ENCODE peak calls at places on chromosomes 7 and 10, in eight cellular contexts. One of them, this sample, is unnamed.

GRCh38 chr7:28180364-28181147 is at the start of gene JAZF1:
- DNase-seq in NCI-H748 treated with DMSO at 0.1 percent for 48 hours: peak; percentile 61
- DNase-seq in neural progenitor cell: peak; percentile 85
- DNase-seq in GM20000: peak; percentile 61
- DNase-seq in GF-D8: peak; percentile 71
- DNase-seq in GM13977: peak; percentile 63
- DNase-seq in NCI-H774: peak; percentile 67
- DNase-seq in EH: peak; percentile 64
- DNase-seq in this sample: peak; percentile 19

GRCh38 chr7:142579946-142580345 is 169.3 kb upstream of the PRSS1 start:
- DNase-seq in NCI-H748 treated with DMSO at 0.1 percent for 48 hours: no peak
- DNase-seq in neural progenitor cell: no peak
- DNase-seq in GM20000: peak; percentile 49
- DNase-seq in GF-D8: no peak
- DNase-seq in GM13977: no peak
- DNase-seq in NCI-H774: no peak
- DNase-seq in EH: no peak
- DNase-seq in this sample: no peak

GRCh38 chr7:117774943-117775342 is 98.3 kb downstream of the CTTNBP2 start:
- DNase-seq in NCI-H748 treated with DMSO at 0.1 percent for 48 hours: no peak
- DNase-seq in neural progenitor cell: no peak
- DNase-seq in GM20000: no peak
- DNase-seq in GF-D8: no peak
- DNase-seq in GM13977: no peak
- DNase-seq in NCI-H774: no peak
- DNase-seq in EH: no peak
- DNase-seq in this sample: no peak

GRCh38 chr10:123885406-123886164 is 6.0 kb downstream of the CPXM2 start:
- DNase-seq in NCI-H748 treated with DMSO at 0.1 percent for 48 hours: no peak
- DNase-seq in neural progenitor cell: no peak
- DNase-seq in GM20000: no peak
- DNase-seq in GF-D8: no peak
- DNase-seq in GM13977: no peak
- DNase-seq in NCI-H774: no peak
- DNase-seq in EH: no peak
- DNase-seq in this sample: no peak

GRCh38 chr10:122499491-122499941 is 38.2 kb downstream of the HTRA1 start:
- DNase-seq in NCI-H748 treated with DMSO at 0.1 percent for 48 hours: no peak
- DNase-seq in neural progenitor cell: no peak
- DNase-seq in GM20000: no peak
- DNase-seq in GF-D8: no peak
- DNase-seq in GM13977: no peak
- DNase-seq in NCI-H774: no peak
- DNase-seq in EH: peak; percentile 38
- DNase-seq in this sample: no peak

GRCh38 chr10:131698986-131699385 is 201.8 kb upstream of the PPP2R2D start:
- DNase-seq in NCI-H748 treated with DMSO at 0.1 percent for 48 hours: no peak
- DNase-seq in neural progenitor cell: no peak
- DNase-seq in GM20000: no peak
- DNase-seq in GF-D8: no peak
- DNase-seq in GM13977: no peak
- DNase-seq in NCI-H774: no peak
- DNase-seq in EH: no peak
- DNase-seq in this sample: no peak

GRCh38 chr7:107667341-107667740 is 6.7 kb downstream of the SLC26A4 start:
- DNase-seq in NCI-H748 treated with DMSO at 0.1 percent for 48 hours: no peak
- DNase-seq in neural progenitor cell: no peak
- DNase-seq in GM20000: no peak
- DNase-seq in GF-D8: no peak
- DNase-seq in GM13977: no peak
- DNase-seq in NCI-H774: no peak
- DNase-seq in EH: no peak
- DNase-seq in this sample: no peak

GRCh38 chr7:139887895-139888518 is 58.9 kb downstream of the TBXAS1 start:
- DNase-seq in NCI-H748 treated with DMSO at 0.1 percent for 48 hours: no peak
- DNase-seq in neural progenitor cell: no peak
- DNase-seq in GM20000: no peak
- DNase-seq in GF-D8: no peak
- DNase-seq in GM13977: no peak
- DNase-seq in NCI-H774: no peak
- DNase-seq in EH: no peak
- DNase-seq in this sample: peak; percentile 10